ENCODE peak calls at places on chromosomes 3 and 15, in eight cellular contexts. E, K, I, V, W, X, G and T are unnamed samples.

GRCh38 chr3:87426916-87427315 is 150.5 kb upstream of the POU1F1 start:
- DNase-seq in E (no peak), K (no peak), I (no peak), V (peak; percentile 50), W (no peak), X (no peak), G (peak; percentile 39), T (no peak)

GRCh38 chr15:65908876-65909275 is 39.6 kb downstream of the RAB11A start:
- DNase-seq in E (no peak), K (peak; percentile 3), I (no peak), V (no peak), W (no peak), X (no peak), G (no peak), T (no peak)

GRCh38 chr3:45771831-45772230 is 24.5 kb downstream of the SLC6A20 start:
- DNase-seq in E (no peak), K (no peak), I (no peak), V (no peak), W (no peak), X (no peak), G (no peak), T (peak; percentile 14)

GRCh38 chr3:81666502-81667121 is 94.8 kb downstream of the GBE1 start:
- DNase-seq in E (no peak), K (no peak), I (no peak), V (peak; percentile 54), W (no peak), X (no peak), G (no peak), T (no peak)

GRCh38 chr15:41904487-41905359 is 10.9 kb upstream of the SPTBN5 start:
- DNase-seq in E (peak; percentile 77), K (peak; percentile 81), I (no peak), V (peak; percentile 97), W (no peak), X (peak; percentile 34), G (peak; percentile 42), T (peak; percentile 56)

GRCh38 chr3:156471431-156471830 is 83.5 kb downstream of the SSR3 start:
- DNase-seq in E (no peak), K (no peak), I (no peak), V (no peak), W (no peak), X (no peak), G (no peak), T (no peak)

GRCh38 chr3:95626107-95626506 is 1188.3 kb upstream of the EPHA6 start:
- DNase-seq in E (no peak), K (no peak), I (no peak), V (no peak), W (no peak), X (no peak), G (no peak), T (no peak)

GRCh38 chr15:80615783-80616391 is 79.2 kb upstream of the ABHD17C start:
- DNase-seq in E (no peak), K (no peak), I (peak; percentile 68), V (no peak), W (no peak), X (no peak), G (peak; percentile 51), T (no peak)

GRCh38 chr3:10602769-10603768 is 97.7 kb upstream of the ATP2B2 start:
- DNase-seq in E (no peak), K (no peak), I (no peak), V (no peak), W (no peak), X (no peak), G (no peak), T (no peak)

GRCh38 chr3:149277338-149277813 is 55.7 kb upstream of the CP start:
- DNase-seq in E (no peak), K (no peak), I (no peak), V (peak; percentile 92), W (no peak), X (no peak), G (peak; percentile 78), T (peak; percentile 13)

GRCh38 chr15:44882499-44882968 is 74.0 kb upstream of the TERB2 start:
- DNase-seq in E (no peak), K (no peak), I (no peak), V (no peak), W (no peak), X (no peak), G (peak; percentile 77), T (no peak)

GRCh38 chr15:40240619-40241304 is 1.9 kb downstream of the PAK6 start:
- DNase-seq in E (no peak), K (peak; percentile 7), I (no peak), V (peak; percentile 80), W (no peak), X (no peak), G (peak; percentile 70), T (no peak)
- H3K4me3 ChIP-seq in E (no peak overlapping the region), K (no peak overlapping the region), I (no peak overlapping the region), V (no peak overlapping the region), W (no peak overlapping the region), X (no peak overlapping the region), G (peak overlapping the region; percentile 23), T (no peak overlapping the region)

GRCh38 chr3:14812196-14812785 is 6.5 kb upstream of the FGD5 start:
- DNase-seq in E (no peak), K (no peak), I (peak; percentile 45), V (no peak), W (no peak), X (no peak), G (no peak), T (no peak)

GRCh38 chr3:14816359-14816758 is 2.4 kb upstream of the FGD5 start:
- DNase-seq in E (no peak), K (no peak), I (no peak), V (no peak), W (no peak), X (no peak), G (no peak), T (no peak)

GRCh38 chr3:14811733-14812132 is 7.0 kb upstream of the FGD5 start:
- DNase-seq in E (no peak), K (no peak), I (no peak), V (no peak), W (no peak), X (no peak), G (no peak), T (no peak)

GRCh38 chr3:14810795-14811661 is 7.7 kb upstream of the FGD5 start:
- DNase-seq in E (peak; percentile 52), K (no peak), I (peak; percentile 49), V (no peak), W (no peak), X (no peak), G (no peak), T (no peak)

DNA sequence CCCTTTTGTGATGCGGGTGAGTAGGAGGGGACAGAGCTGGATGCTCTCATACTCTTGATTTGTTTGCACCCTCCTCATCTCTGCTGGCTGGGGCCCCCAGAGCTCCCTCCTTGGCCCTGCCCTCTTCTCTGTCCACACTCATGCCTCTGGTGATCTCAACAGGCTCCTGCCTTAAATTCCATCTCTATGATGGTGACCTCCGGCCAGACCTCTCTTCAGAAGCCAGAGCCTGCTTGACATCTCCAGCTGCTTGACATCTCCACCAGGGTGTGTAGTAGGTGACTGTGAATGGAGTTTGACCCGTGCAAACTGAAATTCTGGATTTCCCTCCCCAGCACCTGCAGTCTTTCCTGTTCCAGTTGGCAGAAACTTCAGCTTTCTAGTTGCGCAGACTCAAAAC is 4.3 kb upstream of the FGD5 start:
- DNase-seq in E (no peak), K (no peak), I (peak; percentile 59), V (no peak), W (no peak), X (no peak), G (no peak), T (no peak)
- H3K27me3 ChIP-seq in E (peaks cover 55% of the 10 kb centered on the region), K (peaks cover 65% of the 10 kb centered on the region), I (peaks cover 43% of the 10 kb centered on the region), V (peaks cover 32% of the 10 kb centered on the region), W (no peaks in the 10 kb centered on the region), X (peaks cover 14% of the 10 kb centered on the region), G (peaks cover 17% of the 10 kb centered on the region), T (no peaks in the 10 kb centered on the region)

DNA sequence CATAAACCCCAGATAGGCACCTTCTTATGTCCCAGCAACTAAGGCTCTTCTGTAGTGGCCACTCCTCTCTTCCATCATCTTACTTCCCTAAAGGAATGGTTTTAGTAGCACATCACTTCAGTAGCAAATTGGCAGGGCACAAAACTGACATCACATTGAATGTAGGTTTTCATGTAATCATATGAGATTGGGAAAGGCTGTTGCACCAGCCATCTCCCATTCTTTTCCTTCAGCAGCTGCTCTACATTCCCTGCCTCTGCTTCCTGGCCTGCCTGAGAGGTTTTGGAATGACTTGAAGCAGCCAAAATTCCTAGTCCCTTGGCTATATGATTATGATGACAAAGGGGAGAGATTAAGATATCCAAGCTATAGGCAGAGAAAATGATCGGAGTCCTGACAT is 36.5 kb downstream of the NSUN3 start:
- DNase-seq in E (no peak), K (no peak), I (no peak), V (no peak), W (no peak), X (no peak), G (no peak), T (no peak)
- H3K4me3 ChIP-seq in E (no peak overlapping the region), K (no peak overlapping the region), I (no peak overlapping the region), V (no peak overlapping the region), W (no peak overlapping the region), X (no peak overlapping the region), G (no peak overlapping the region), T (no peak overlapping the region)

DNA sequence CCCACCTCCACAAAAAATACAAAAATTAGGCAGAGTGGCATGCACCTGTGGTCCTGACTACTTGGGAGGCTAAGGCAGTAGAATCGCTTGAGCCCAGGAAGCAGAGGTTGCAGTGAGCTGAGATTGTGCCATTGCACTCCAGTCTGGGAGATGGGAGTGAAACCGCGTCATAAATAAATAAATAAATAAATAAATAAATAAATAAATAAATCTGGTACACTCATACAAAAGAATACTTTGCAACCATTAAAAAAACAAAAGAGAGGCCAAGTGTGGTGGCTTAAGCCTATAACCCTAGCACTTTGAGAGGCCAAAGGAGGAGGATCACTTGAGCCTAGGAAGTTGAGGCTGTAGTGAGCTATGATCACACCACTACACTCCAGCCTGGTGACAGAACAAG is 28.0 kb downstream of the MESP1 start:
- DNase-seq in E (no peak), K (no peak), I (no peak), V (no peak), W (no peak), X (no peak), G (no peak), T (no peak)
- H3K27me3 ChIP-seq in E (peaks cover 5% of the 10 kb centered on the region), K (peaks cover 7% of the 10 kb centered on the region), I (no peaks in the 10 kb centered on the region), V (peaks cover 14% of the 10 kb centered on the region), W (no peaks in the 10 kb centered on the region), X (no peaks in the 10 kb centered on the region), G (peaks cover 3% of the 10 kb centered on the region), T (no peaks in the 10 kb centered on the region)

DNA sequence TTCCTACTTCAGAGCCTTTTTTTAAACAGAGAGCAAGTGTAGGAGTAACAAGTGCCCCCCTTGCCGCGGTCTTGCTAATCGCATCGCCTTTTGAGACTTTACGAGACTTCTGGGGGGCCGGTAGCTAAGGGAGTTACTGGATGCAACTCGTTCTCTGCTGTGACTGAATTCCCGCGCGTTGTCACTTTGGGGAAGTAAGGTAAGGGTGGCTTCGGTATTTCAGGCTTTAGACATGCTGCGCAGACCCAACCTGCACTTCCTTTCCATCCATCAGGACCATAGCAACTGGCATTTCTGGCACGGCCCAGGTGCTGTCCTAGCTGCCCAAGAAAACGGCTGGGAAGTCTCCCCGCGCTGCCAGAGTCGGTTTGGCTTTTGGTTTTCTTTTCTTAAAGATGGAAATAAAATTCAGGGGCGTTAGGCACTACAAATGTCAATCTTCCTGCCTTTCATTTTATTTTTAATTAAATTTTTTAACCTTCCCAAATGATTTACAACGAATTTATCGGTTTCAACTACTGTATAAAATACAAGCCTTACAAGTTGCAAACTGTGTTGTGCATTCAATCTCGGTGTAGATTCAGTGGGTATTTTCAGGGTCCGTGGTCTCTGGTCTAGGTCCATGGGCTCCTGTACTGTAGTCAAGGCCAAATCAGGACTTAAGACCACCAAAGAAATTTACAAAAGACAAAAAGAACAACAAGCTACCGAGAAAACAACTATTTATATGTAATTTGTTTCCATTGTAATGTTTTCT is 3.5 kb downstream of the MECOM start:
- DNase-seq in E (peak; percentile 73), K (no peak), I (no peak), V (peak; percentile 69), W (no peak), X (no peak), G (no peak), T (no peak)
- H3K4me3 ChIP-seq in E (peak overlapping the region; percentile 86), K (no peak overlapping the region), I (peak overlapping the region; percentile 80), V (no peak overlapping the region), W (no peak overlapping the region), X (no peak overlapping the region), G (no peak overlapping the region), T (no peak overlapping the region)